ENCODE peak calls at places on chromosomes 4 and X, in five cellular contexts. O is mesenchymal stem cell, W is IMR-90, B is neuronal stem cell, T is H1. S is an unnamed sample.

GRCh38 chr4:150952167-150952845 is 62.8 kb downstream of the LRBA start:
- DNase-seq in O (no peak), W (no peak), B (no peak), T (no peak), S (no peak)

GRCh38 chrX:2499507-2499906 is 1.3 kb downstream of the DHRSX start:
- DNase-seq in O (no peak), W (no peak), B (no peak), T (no peak), S (no peak)

GRCh38 chrX:108275732-108276131 is 162.5 kb downstream of the COL4A6 start:
- DNase-seq in O (peak; percentile 51), W (no peak), B (no peak), T (no peak), S (no peak)

GRCh38 chr4:129109965-129110824 is 14.2 kb downstream of the C4orf33 start:
- DNase-seq in O (no peak), W (no peak), B (no peak), T (no peak), S (no peak)

GRCh38 chr4:130183096-130183495 is 1087.1 kb downstream of the C4orf33 start:
- DNase-seq in O (no peak), W (no peak), B (no peak), T (no peak), S (no peak)

GRCh38 chrX:136780738-136781137 is at the start of gene ARHGEF6:
- DNase-seq in O (no peak), W (no peak), B (no peak), T (no peak), S (no peak)

GRCh38 chr4:84324850-84325249 is 174.2 kb downstream of the NKX6-1 start:
- DNase-seq in O (no peak), W (no peak), B (no peak), T (no peak), S (no peak)

GRCh38 chr4:42965326-42965725 is 72.8 kb downstream of the GRXCR1 start:
- DNase-seq in O (no peak), W (no peak), B (no peak), T (no peak), S (no peak)

GRCh38 chr4:6906046-6906445 is 3.6 kb upstream of the TBC1D14 start:
- DNase-seq in O (no peak), W (no peak), B (no peak), T (no peak), S (no peak)

GRCh38 chrX:155857561-155857960 is 23.6 kb upstream of the VAMP7 start:
- DNase-seq in O (no peak), W (no peak), B (no peak), T (no peak), S (no peak)

GRCh38 chr4:176538217-176538925 is 218.6 kb downstream of the SPCS3 start:
- DNase-seq in O (peak; percentile 90), W (peak; percentile 96), B (no peak), T (no peak), S (no peak)

GRCh38 chr4:42568610-42569207 is 88.2 kb downstream of the ATP8A1 start:
- DNase-seq in O (peak; percentile 62), W (peak; percentile 65), B (peak; percentile 59), T (peak; percentile 9), S (peak; percentile 81)

GRCh38 chrX:53004038-53004437 is 44.6 kb upstream of the GPR173 start:
- DNase-seq in O (no peak), W (no peak), B (no peak), T (no peak), S (no peak)

GRCh38 chrX:9785944-9786741 is at the start of gene SHROOM2:
- DNase-seq in O (peak; percentile 25), W (no peak), B (no peak), T (no peak), S (peak; percentile 20)

GRCh38 chrX:92231391-92231790 is 452.2 kb downstream of the PCDH11X start:
- DNase-seq in O (no peak), W (no peak), B (no peak), T (no peak), S (no peak)

GRCh38 chr4:141686146-141686775 is 49.9 kb downstream of the IL15 start:
- DNase-seq in O (peak; percentile 23), W (peak; percentile 52), B (no peak), T (no peak), S (peak; percentile 6)

GRCh38 chr4:110480031-110480549 is 4.1 kb downstream of the ENPEP start:
- DNase-seq in O (peak; percentile 72), W (peak; percentile 94), B (no peak), T (no peak), S (peak; percentile 82)

GRCh38 chrX:29728639-29729038 is 486.7 kb upstream of the MAGEB2 start:
- DNase-seq in O (peak; percentile 1), W (peak; percentile 56), B (no peak), T (no peak), S (no peak)

GRCh38 chrX:72062890-72063289 is 68.8 kb downstream of the RTL5 start:
- DNase-seq in O (no peak), W (no peak), B (no peak), T (no peak), S (no peak)

GRCh38 chrX:124268099-124268498 is 64.4 kb upstream of the TEX13D start:
- DNase-seq in O (no peak), W (no peak), B (no peak), T (no peak), S (no peak)

GRCh38 chr4:88246600-88246999 is 37.8 kb downstream of the PPM1K start:
- DNase-seq in O (no peak), W (no peak), B (no peak), T (no peak), S (no peak)

GRCh38 chr4:55378617-55379467 is 16.9 kb upstream of the TMEM165 start:
- DNase-seq in O (no peak), W (no peak), B (no peak), T (no peak), S (peak; percentile 66)

GRCh38 chr4:8723222-8723980 is 130.8 kb downstream of the CPZ start:
- DNase-seq in O (no peak), W (no peak), B (no peak), T (no peak), S (no peak)

GRCh38 chrX:141468940-141469339 is 115.6 kb downstream of the SPANXA1 start:
- DNase-seq in O (no peak), W (peak; percentile 57), B (no peak), T (no peak), S (no peak)

GRCh38 chrX:75746891-75747639 is 38.0 kb downstream of the MAGEE2 start:
- DNase-seq in O (peak; percentile 8), W (no peak), B (no peak), T (no peak), S (peak; percentile 16)

GRCh38 chrX:3501833-3502535 is 155.5 kb upstream of the MXRA5 start:
- DNase-seq in O (no peak), W (no peak), B (no peak), T (no peak), S (no peak)

GRCh38 chrX:55919367-55920221 is 202.0 kb downstream of the RRAGB start:
- DNase-seq in O (no peak), W (no peak), B (no peak), T (no peak), S (peak; percentile 54)

GRCh38 chr4:48127231-48127881 is 6.7 kb downstream of the TXK start:
- DNase-seq in O (no peak), W (no peak), B (no peak), T (no peak), S (peak; percentile 78)

GRCh38 chr4:75976177-75976576 is 14.6 kb downstream of the SDAD1 start:
- DNase-seq in O (no peak), W (no peak), B (no peak), T (no peak), S (no peak)

GRCh38 chr4:113762851-113763172 is 1.3 kb upstream of the CAMK2D start:
- DNase-seq in O (no peak), W (no peak), B (no peak), T (no peak), S (no peak)

GRCh38 chrX:16953606-16954211 is 7.3 kb downstream of the REPS2 start:
- DNase-seq in O (no peak), W (no peak), B (no peak), T (no peak), S (peak; percentile 49)

GRCh38 chr4:924107-925096 is 7.7 kb downstream of the GAK start:
- DNase-seq in O (peak; percentile 76), W (peak; percentile 78), B (no peak), T (no peak), S (no peak)

GRCh38 chrX:15233416-15234015 is 36.4 kb downstream of the ASB9 start:
- DNase-seq in O (peak; percentile 56), W (no peak), B (no peak), T (no peak), S (no peak)

DNA sequence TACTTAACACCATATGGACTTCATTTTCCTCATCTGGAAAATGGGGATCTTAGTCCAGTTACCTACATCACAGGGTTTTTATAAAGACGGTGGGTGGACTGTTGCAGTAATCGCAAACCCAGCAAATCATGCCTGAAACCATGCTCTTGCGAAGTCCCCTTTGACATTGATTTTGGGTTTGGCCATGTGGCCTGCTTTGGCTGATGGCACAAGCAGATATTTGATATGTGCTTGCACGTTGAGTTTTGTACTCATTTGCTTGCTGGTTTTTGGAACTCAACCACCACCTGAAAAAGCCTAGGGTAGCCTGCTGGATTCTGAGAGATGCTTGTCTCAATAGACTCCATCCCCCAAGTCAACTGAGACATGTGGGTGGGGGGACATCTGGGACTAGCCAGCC is 14.4 kb upstream of the KLHL2 start:
- DNase-seq in O (no peak), W (no peak), B (no peak), T (no peak), S (no peak)
- H4K8ac ChIP-seq in O (no peak overlapping the region), W (no peak overlapping the region), B (no peak overlapping the region), T (no peak overlapping the region), S (no peak overlapping the region)

GRCh38 chr4:168811793-168812651 is 198.0 kb downstream of the CBR4 start:
- DNase-seq in O (peak; percentile 87), W (peak; percentile 79), B (no peak), T (no peak), S (peak; percentile 30)
- H2AFZ ChIP-seq in O (peak overlapping the region; percentile 23), W (no peak overlapping the region), B (no peak overlapping the region), T (no peak overlapping the region), S (no peak overlapping the region)

GRCh38 chrX:153434801-153435200 is 11.1 kb downstream of the TREX2 start:
- DNase-seq in O (no peak), W (no peak), B (no peak), T (no peak), S (no peak)

GRCh38 chrX:153433781-153434285 is 12.0 kb downstream of the TREX2 start:
- DNase-seq in O (no peak), W (no peak), B (no peak), T (no peak), S (no peak)

GRCh38 chrX:153435845-153436244 is 10.0 kb downstream of the TREX2 start:
- DNase-seq in O (no peak), W (no peak), B (no peak), T (no peak), S (no peak)

GRCh38 chrX:153430796-153431195 is 15.1 kb downstream of the TREX2 start:
- DNase-seq in O (no peak), W (no peak), B (no peak), T (no peak), S (no peak)

GRCh38 chrX:153433161-153433680 is 12.6 kb downstream of the TREX2 start:
- DNase-seq in O (no peak), W (no peak), B (no peak), T (no peak), S (no peak)
- H3K4me3 ChIP-seq in O (no peak overlapping the region), W (no peak overlapping the region), B (no peak overlapping the region), T (no peak overlapping the region), S (no peak overlapping the region)

DNA sequence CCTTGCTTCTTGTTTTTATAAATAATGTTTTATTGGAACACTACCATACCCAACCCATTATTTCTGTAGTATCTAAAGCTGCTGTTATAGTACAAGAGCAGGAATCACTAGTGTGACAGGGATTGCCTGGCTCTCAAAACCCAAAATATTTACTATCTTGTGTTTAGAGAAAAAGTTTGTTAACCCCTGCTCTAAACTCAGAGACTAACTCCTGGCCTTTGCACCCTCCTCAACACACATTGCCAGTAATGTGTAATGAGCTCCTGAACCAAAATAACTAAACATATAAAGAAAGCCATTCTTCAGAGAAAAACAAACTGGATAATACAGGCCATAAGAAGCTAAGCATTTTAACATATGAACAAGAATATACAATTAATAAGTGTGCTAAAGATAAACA is 8.2 kb upstream of the FAT4 start:
- DNase-seq in O (no peak), W (no peak), B (no peak), T (no peak), S (no peak)
- H4K8ac ChIP-seq in O (no peak overlapping the region), W (no peak overlapping the region), B (no peak overlapping the region), T (no peak overlapping the region), S (no peak overlapping the region)

S was measured in trophoblast cell.